ENCODE peak calls at places on chromosomes 13 and 19, in seven cellular contexts. L is CD8-positive, alpha-beta memory T cell; R is NCI-H1436; D is EL; B is lower lobe of right lung; T is M059J; S is KG1. Q is an unnamed sample.

GRCh38 chr19:44626067-44626624 is 12.8 kb downstream of the IGSF23 start:
- DNase-seq in L (no peak), R (no peak), D (peak), B (no peak), T (peak), S (no peak), Q (peak)

GRCh38 chr13:106151056-106151699 is 384.3 kb downstream of the EFNB2 start:
- DNase-seq in L (no peak), R (no peak), D (peak), B (no peak), T (peak), S (no peak), Q (peak)

GRCh38 chr19:43809762-43810696 is 7.8 kb upstream of the LYPD5 start:
- DNase-seq in L (no peak), R (peak), D (peak), B (no peak), T (peak), S (peak), Q (peak)

GRCh38 chr19:21765151-21765550 is 2.2 kb downstream of the ZNF100 start:
- DNase-seq in L (no peak), R (no peak), D (no peak), B (no peak), T (no peak), S (no peak), Q (peak)

GRCh38 chr13:79398915-79399314 is 7.1 kb downstream of the RBM26 start:
- DNase-seq in L (no peak), R (no peak), D (peak), B (no peak), T (peak), S (no peak), Q (peak)

GRCh38 chr19:15453091-15453498 is 3.3 kb upstream of the WIZ start:
- DNase-seq in L (no peak), R (no peak), D (no peak), B (peak), T (no peak), S (no peak), Q (peak)

GRCh38 chr19:38004100-38004504 is 97.1 kb downstream of the SIPA1L3 start:
- DNase-seq in L (no peak), R (no peak), D (no peak), B (no peak), T (peak), S (no peak), Q (peak)

GRCh38 chr19:17063412-17063811 is 11.8 kb downstream of the HAUS8 start:
- DNase-seq in L (no peak), R (no peak), D (no peak), B (no peak), T (no peak), S (no peak), Q (no peak)

GRCh38 chr19:47663911-47664771 is 49.1 kb upstream of the EHD2 start:
- DNase-seq in L (no peak), R (no peak), D (peak), B (peak), T (peak), S (no peak), Q (peak)

GRCh38 chr19:17268754-17269153 is 1.5 kb downstream of the BABAM1 start:
- DNase-seq in L (no peak), R (no peak), D (no peak), B (no peak), T (no peak), S (no peak), Q (no peak)

GRCh38 chr13:66967825-66968597 is 262.1 kb downstream of the PCDH9 start:
- DNase-seq in L (no peak), R (no peak), D (peak), B (no peak), T (no peak), S (no peak), Q (no peak)

GRCh38 chr13:95481051-95481775 is 71.3 kb upstream of the CLDN10 start:
- DNase-seq in L (no peak), R (no peak), D (peak), B (no peak), T (peak), S (no peak), Q (peak)

GRCh38 chr19:47351545-47351944 is 2.4 kb downstream of the DHX34 start:
- DNase-seq in L (no peak), R (peak), D (peak), B (no peak), T (peak), S (no peak), Q (peak)

GRCh38 chr19:11737964-11738745 is 591 bp downstream of the ZNF823 start:
- DNase-seq in L (peak), R (no peak), D (peak), B (peak), T (peak), S (no peak), Q (peak)